ENCODE peak calls at places on chromosome 18, in ten cellular contexts. O is colonic mucosa; W is ACHN; U is cardiac fibroblast; C is stimulated activated CD4-positive, alpha-beta T cell treated with anti-CD3 and anti-CD28 coated beads, Interleukin-4, amount 100 ng/mL, for 24 hours; Z is IMR-90; F is NCI-H2171 treated with DMSO at 0.1 percent for 48 hours; N is ovary; S is activated gamma-delta T cell; D is activated CD8-positive, alpha-beta memory T cell treated with anti-CD3 and anti-CD28 coated beads, Interleukin-2, amount 50 U/mL, for 48 hours. B is an unnamed sample.

GRCh38 chr18:59917422-59917821 is 17.6 kb downstream of the PMAIP1 start:
- DNase-seq in Z (peak), U (peak), O (no peak), S (no peak), F (peak), D (peak), N (no peak), W (no peak), C (no peak), B (no peak)

GRCh38 chr18:46555213-46555612 is 101.8 kb downstream of the LOXHD1 start:
- DNase-seq in O (no peak), D (no peak), F (no peak), Z (no peak), C (no peak), U (no peak), N (no peak), W (no peak), S (no peak), B (no peak)

GRCh38 chr18:62339106-62339988 is 14.2 kb downstream of the TNFRSF11A start:
- DNase-seq in C (peak), N (no peak), W (peak), U (peak), O (peak), Z (peak), D (no peak), F (no peak), S (no peak), B (no peak)

GRCh38 chr18:72419914-72420313 is 124.2 kb downstream of the CBLN2 start:
- DNase-seq in O (no peak), S (no peak), U (peak), N (no peak), D (no peak), F (no peak), W (no peak), Z (no peak), C (no peak), B (no peak)

GRCh38 chr18:23718731-23719130 is 29.5 kb downstream of the LAMA3 start:
- DNase-seq in F (no peak), N (no peak), Z (no peak), S (no peak), D (no peak), U (no peak), O (no peak), W (no peak), C (no peak), B (no peak)

GRCh38 chr18:35415511-35416427 is 38.6 kb upstream of the ZNF396 start:
- DNase-seq in Z (peak), C (no peak), F (no peak), W (no peak), O (no peak), N (no peak), D (no peak), S (no peak), U (peak), B (no peak)

GRCh38 chr18:76757343-76757742 is 65.0 kb upstream of the ZNF236 start:
- DNase-seq in F (no peak), D (no peak), U (peak), S (no peak), O (no peak), W (no peak), C (no peak), N (no peak), Z (no peak), B (no peak)

GRCh38 chr18:9787716-9788115 is 79.6 kb downstream of the RAB31 start:
- DNase-seq in Z (peak), F (no peak), D (no peak), N (no peak), U (peak), O (no peak), W (no peak), C (no peak), S (no peak), B (no peak)

GRCh38 chr18:32549248-32549842 is 78.7 kb upstream of the GAREM1 start:
- DNase-seq in W (peak), Z (peak), N (peak), O (peak), C (peak), U (peak), D (peak), S (no peak), F (peak), B (no peak)

GRCh38 chr18:985301-985700 is 80.6 kb downstream of the ADCYAP1 start:
- DNase-seq in N (no peak), D (no peak), Z (no peak), S (no peak), O (no peak), F (peak), C (no peak), W (no peak), U (no peak), B (no peak)

GRCh38 chr18:73962251-73962650 is 185.4 kb downstream of the FBXO15 start:
- DNase-seq in N (no peak), Z (peak), C (no peak), S (no peak), U (no peak), D (no peak), W (no peak), F (no peak), O (no peak), B (no peak)

GRCh38 chr18:58541789-58542425 is 87.0 kb downstream of the ALPK2 start:
- DNase-seq in F (no peak), C (peak), S (no peak), N (no peak), D (no peak), Z (peak), W (peak), O (no peak), U (peak), B (no peak)

GRCh38 chr18:62678847-62679535 is 36.4 kb upstream of the PHLPP1 start:
- DNase-seq in W (no peak), N (no peak), F (no peak), Z (no peak), U (no peak), D (no peak), S (no peak), C (no peak), O (no peak), B (no peak)

GRCh38 chr18:45962461-45962860 is 4.7 kb downstream of the EPG5 start:
- DNase-seq in C (peak), N (no peak), D (no peak), W (peak), F (no peak), Z (peak), O (no peak), U (peak), S (no peak), B (no peak)

GRCh38 chr18:23580677-23581367 is 5.5 kb downstream of the NPC1 start:
- DNase-seq in D (no peak), N (no peak), S (no peak), W (no peak), Z (peak), U (no peak), C (no peak), O (peak), F (no peak), B (no peak)

GRCh38 chr18:77316641-77317040 is 67.0 kb downstream of the GALR1 start:
- DNase-seq in O (no peak), F (no peak), N (no peak), U (no peak), Z (no peak), D (no peak), S (no peak), C (no peak), W (no peak), B (no peak)

GRCh38 chr18:43542016-43542415 is 264.7 kb upstream of the SYT4 start:
- DNase-seq in F (no peak), C (no peak), W (no peak), D (no peak), O (no peak), Z (no peak), U (no peak), N (no peak), S (no peak), B (no peak)

B was measured in suprapubic skin.